ENCODE peak calls at places on chromosomes 3 and 15, in four cellular contexts. C is body of pancreas; G is PC-9; W is stimulated activated CD4-positive, alpha-beta T cell treated with anti-CD3 and anti-CD28 coated beads, Interleukin-15, amount 100 ng/mL, for 1 hour. Z is an unnamed sample.

GRCh38 chr3:11445883-11446282 is 173.7 kb downstream of the ATG7 start:
- DNase-seq in C (no peak), G (no peak), W (no peak), Z (no peak)

GRCh38 chr3:178900244-178900643 is 171.4 kb downstream of the ZMAT3 start:
- DNase-seq in C (no peak), G (no peak), W (no peak), Z (no peak)

GRCh38 chr3:138451595-138452162 is 17.3 kb downstream of the ESYT3 start:
- DNase-seq in C (no peak), G (no peak), W (no peak), Z (no peak)

GRCh38 chr15:33844186-33844585 is 124.1 kb upstream of the CHRM5 start:
- DNase-seq in C (no peak), G (no peak), W (no peak), Z (no peak)

GRCh38 chr3:4036046-4036445 is 236.8 kb downstream of the LRRN1 start:
- DNase-seq in C (no peak), G (no peak), W (no peak), Z (no peak)

GRCh38 chr3:43531835-43532234 is 90.0 kb downstream of the ANO10 start:
- DNase-seq in C (no peak), G (no peak), W (no peak), Z (no peak)

GRCh38 chr3:169402667-169403360 is 260.7 kb downstream of the MECOM start:
- DNase-seq in C (no peak), G (no peak), W (no peak), Z (no peak)

GRCh38 chr3:117407317-117407716 is 697.7 kb downstream of the TUSC7 start:
- DNase-seq in C (no peak), G (no peak), W (no peak), Z (no peak)

GRCh38 chr3:159560214-159561004 is 428.2 kb upstream of the IL12A start:
- DNase-seq in C (no peak), G (no peak), W (no peak), Z (no peak)

GRCh38 chr3:187403768-187404270 is 35.6 kb downstream of the RTP4 start:
- DNase-seq in C (no peak), G (peak), W (no peak), Z (peak)

GRCh38 chr3:152127058-152127457 is 141.7 kb upstream of the MBNL1 start:
- DNase-seq in C (no peak), G (no peak), W (no peak), Z (no peak)

GRCh38 chr15:31402511-31403056 is 75.9 kb downstream of the KLF13 start:
- DNase-seq in C (no peak), G (no peak), W (no peak), Z (no peak)

GRCh38 chr3:179732661-179733348 is 80.0 kb downstream of the USP13 start:
- DNase-seq in C (no peak), G (no peak), W (no peak), Z (no peak)

GRCh38 chr15:63575312-63575711 is 21.9 kb upstream of the FBXL22 start:
- DNase-seq in C (no peak), G (no peak), W (no peak), Z (no peak)

GRCh38 chr15:59953392-59953883 is 50.7 kb upstream of the FOXB1 start:
- DNase-seq in C (no peak), G (no peak), W (no peak), Z (no peak)

GRCh38 chr15:70092462-70092850 is 5.3 kb downstream of the TLE3 start:
- DNase-seq in C (no peak), G (no peak), W (no peak), Z (no peak)

GRCh38 chr15:47968593-47968992 is 152.2 kb upstream of the SLC24A5 start:
- DNase-seq in C (no peak), G (no peak), W (no peak), Z (no peak)

GRCh38 chr3:183265713-183266417 is 12.8 kb downstream of the B3GNT5 start:
- DNase-seq in C (peak), G (peak), W (peak), Z (peak)

GRCh38 chr3:4997946-4998345 is 18.7 kb downstream of the BHLHE40 start:
- DNase-seq in C (no peak), G (no peak), W (no peak), Z (no peak)

GRCh38 chr15:35693286-35693685 is 147.3 kb upstream of the DPH6 start:
- DNase-seq in C (no peak), G (no peak), W (no peak), Z (no peak)

GRCh38 chr15:30923429-30923828 is 19.7 kb downstream of the FAN1 start:
- DNase-seq in C (no peak), G (no peak), W (no peak), Z (no peak)

GRCh38 chr15:48897144-48897814 is 19.3 kb downstream of the EID1 start:
- DNase-seq in C (no peak), G (no peak), W (no peak), Z (no peak)

GRCh38 chr3:69724722-69725435 is 14.4 kb upstream of the MITF start:
- DNase-seq in C (no peak), G (no peak), W (no peak), Z (no peak)

GRCh38 chr15:80660114-80660513 is 35.0 kb upstream of the ABHD17C start:
- DNase-seq in C (no peak), G (peak), W (no peak), Z (no peak)

GRCh38 chr15:89462198-89462912 is 34.0 kb downstream of the RHCG start:
- DNase-seq in C (peak), G (no peak), W (no peak), Z (peak)

GRCh38 chr3:72008226-72008996 is 223.5 kb upstream of the PROK2 start:
- DNase-seq in C (no peak), G (no peak), W (no peak), Z (no peak)

GRCh38 chr15:95086543-95087252 is 855.3 kb downstream of the MCTP2 start:
- DNase-seq in C (no peak), G (no peak), W (no peak), Z (peak)

GRCh38 chr3:123344175-123344908 is 104.5 kb downstream of the ADCY5 start:
- DNase-seq in C (no peak), G (no peak), W (no peak), Z (no peak)

GRCh38 chr3:25448750-25449684 is 21.0 kb downstream of the RARB start:
- DNase-seq in C (peak), G (peak), W (no peak), Z (no peak)

GRCh38 chr3:184368804-184369183 is 7.3 kb downstream of the POLR2H start:
- DNase-seq in C (no peak), G (no peak), W (no peak), Z (no peak)

GRCh38 chr3:100637197-100637631 is 27.8 kb downstream of the ADGRG7 start:
- DNase-seq in C (no peak), G (no peak), W (no peak), Z (no peak)

Z was measured in HCT116.